ENCODE peak calls at places on chromosomes 1 and 21, in four cellular contexts. F is NCI-H1105 treated with DMSO at 0.1 percent for 48 hours, M is T-helper 2 cell, N is body of pancreas. H is an unnamed sample.

GRCh38 chr1:221667504-221667903 is 74.4 kb downstream of the DUSP10 start:
- DNase-seq in F (no peak), M (no peak), N (no peak), H (no peak)

GRCh38 chr1:44780583-44781121 is 5.3 kb downstream of the RPS8 start:
- DNase-seq in F (no peak), M (no peak), N (no peak), H (no peak)

GRCh38 chr1:42721926-42722325 is 18.1 kb downstream of the CLDN19 start:
- DNase-seq in F (peak; percentile 7), M (no peak), N (no peak), H (no peak)

GRCh38 chr1:161019767-161020572 is 982 bp downstream of the F11R start:
- DNase-seq in F (peak; percentile 71), M (no peak), N (no peak), H (peak; percentile 67)

GRCh38 chr1:87369736-87370135 is 41.1 kb downstream of the LMO4 start:
- DNase-seq in F (no peak), M (no peak), N (no peak), H (no peak)

GRCh38 chr21:38306833-38307232 is 50.0 kb downstream of the KCNJ15 start:
- DNase-seq in F (no peak), M (no peak), N (no peak), H (no peak)

GRCh38 chr1:239112092-239112491 is 274.3 kb upstream of the CHRM3 start:
- DNase-seq in F (peak; percentile 81), M (no peak), N (no peak), H (no peak)

GRCh38 chr1:155010211-155010918 is 7.8 kb downstream of the ZBTB7B start:
- DNase-seq in F (no peak), M (no peak), N (no peak), H (no peak)

GRCh38 chr1:942864-943533 is 16.1 kb downstream of the NOC2L start:
- DNase-seq in F (no peak), M (no peak), N (no peak), H (no peak)

GRCh38 chr1:13779930-13780329 is 79.9 kb downstream of the PRDM2 start:
- DNase-seq in F (no peak), M (no peak), N (no peak), H (no peak)

GRCh38 chr1:19735419-19736127 is 64.1 kb downstream of the TMCO4 start:
- DNase-seq in F (peak; percentile 79), M (no peak), N (peak; percentile 46), H (no peak)

GRCh38 chr1:96370752-96371151 is 350.8 kb upstream of the PTBP2 start:
- DNase-seq in F (no peak), M (no peak), N (no peak), H (no peak)

GRCh38 chr1:24517898-24518297 is 15.3 kb downstream of the RCAN3 start:
- DNase-seq in F (no peak), M (no peak), N (no peak), H (no peak)

GRCh38 chr1:241612533-241613505 is 27.4 kb downstream of the CHML start:
- DNase-seq in F (no peak), M (no peak), N (no peak), H (no peak)

GRCh38 chr1:162033445-162033844 is 9.8 kb upstream of the OLFML2B start:
- DNase-seq in F (no peak), M (no peak), N (no peak), H (no peak)

GRCh38 chr1:55559111-55559510 is 343.9 kb upstream of the USP24 start:
- DNase-seq in F (no peak), M (no peak), N (no peak), H (no peak)

GRCh38 chr1:211975152-211975941 is 60.0 kb downstream of the INTS7 start:
- DNase-seq in F (no peak), M (no peak), N (no peak), H (no peak)

GRCh38 chr1:21857142-21857839 is 45.2 kb downstream of the LDLRAD2 start:
- DNase-seq in F (no peak), M (no peak), N (no peak), H (no peak)

GRCh38 chr1:6554907-6555778 is at the start of gene TAS1R1:
- DNase-seq in F (no peak), M (no peak), N (peak; percentile 28), H (no peak)

GRCh38 chr1:153752072-153752471 is 23.1 kb upstream of the SLC27A3 start:
- DNase-seq in F (no peak), M (no peak), N (no peak), H (no peak)

GRCh38 chr1:183238071-183238470 is 52.0 kb downstream of the LAMC2 start:
- DNase-seq in F (no peak), M (no peak), N (no peak), H (no peak)

GRCh38 chr21:36193200-36193599 is 36.6 kb downstream of the DOP1B start:
- DNase-seq in F (no peak), M (no peak), N (no peak), H (peak; percentile 96)

GRCh38 chr1:228022571-228023293 is 15.9 kb downstream of the WNT3A start:
- DNase-seq in F (no peak), M (no peak), N (no peak), H (no peak)

GRCh38 chr1:178371236-178371635 is 125.5 kb downstream of the CLEC20A start:
- DNase-seq in F (no peak), M (no peak), N (no peak), H (no peak)

GRCh38 chr1:217896490-217896889 is 265.3 kb downstream of the SPATA17 start:
- DNase-seq in F (no peak), M (no peak), N (no peak), H (no peak)

GRCh38 chr1:73910466-73910865 is 287.5 kb downstream of the LRRIQ3 start:
- DNase-seq in F (no peak), M (no peak), N (no peak), H (no peak)

GRCh38 chr1:61612600-61612999 is 112.3 kb downstream of the TM2D1 start:
- DNase-seq in F (no peak), M (no peak), N (no peak), H (no peak)

GRCh38 chr1:161215079-161215478 is at the start of gene FCER1G:
- DNase-seq in F (no peak), M (no peak), N (no peak), H (no peak)

GRCh38 chr1:228065543-228066347 is 16.8 kb upstream of the ARF1 start:
- DNase-seq in F (no peak), M (no peak), N (no peak), H (no peak)

GRCh38 chr1:161209790-161210409 is 5.2 kb upstream of the FCER1G start:
- DNase-seq in F (peak; percentile 65), M (peak; percentile 49), N (peak; percentile 82), H (peak; percentile 91)

GRCh38 chr1:207695943-207696342 is 51.0 kb downstream of the CR1L start:
- DNase-seq in F (no peak), M (no peak), N (no peak), H (no peak)

GRCh38 chr1:226884966-226885820 is 14.8 kb downstream of the PSEN2 start:
- DNase-seq in F (no peak), M (no peak), N (no peak), H (no peak)

GRCh38 chr1:151547119-151547899 is 7.2 kb downstream of the TUFT1 start:
- DNase-seq in F (no peak), M (no peak), N (peak; percentile 72), H (peak; percentile 98)

GRCh38 chr1:3237570-3237969 is 168.6 kb downstream of the PRDM16 start:
- DNase-seq in F (no peak), M (no peak), N (no peak), H (no peak)

GRCh38 chr1:116104667-116105066 is 6.5 kb upstream of the MAB21L3 start:
- DNase-seq in F (no peak), M (no peak), N (no peak), H (no peak)

GRCh38 chr21:46366091-46366490 is 42.1 kb downstream of the PCNT start:
- DNase-seq in F (no peak), M (no peak), N (no peak), H (no peak)

GRCh38 chr1:64484651-64485050 is 14.7 kb downstream of the CACHD1 start:
- DNase-seq in F (peak; percentile 83), M (no peak), N (no peak), H (no peak)

GRCh38 chr1:88302843-88303486 is 381.1 kb upstream of the PKN2 start:
- DNase-seq in F (peak; percentile 13), M (no peak), N (peak; percentile 14), H (peak; percentile 46)

GRCh38 chr1:202935863-202936262 is 8.8 kb upstream of the KLHL12 start:
- DNase-seq in F (no peak), M (no peak), N (no peak), H (no peak)